ENCODE peak calls at places on chromosomes 12 and 14, in eight cellular contexts. Q, A, F, L, J, M, C and K are unnamed samples.

GRCh38 chr14:101256266-101256665 is 305.0 kb upstream of the DIO3 start:
- DNase-seq in C (no peak), A (no peak), F (no peak), L (no peak), Q (no peak), M (peak; percentile 6), J (no peak), K (peak; percentile 62)

GRCh38 chr14:63759454-63759853 is 31.6 kb upstream of the SGPP1 start:
- DNase-seq in C (no peak), F (no peak), L (no peak), M (no peak), A (no peak), Q (no peak), J (no peak), K (no peak)

GRCh38 chr12:106953352-106954260 is 2.1 kb upstream of the TMEM263 start:
- DNase-seq in Q (no peak), F (no peak), A (no peak), M (no peak), J (no peak), C (no peak), L (no peak), K (no peak)

GRCh38 chr12:26800347-26800746 is 32.6 kb downstream of the ITPR2 start:
- DNase-seq in C (no peak), F (no peak), Q (no peak), L (no peak), J (no peak), A (no peak), M (no peak), K (no peak)

GRCh38 chr12:116897476-116897875 is 13.3 kb upstream of the FBXW8 start:
- DNase-seq in Q (no peak), J (no peak), C (no peak), F (no peak), A (no peak), L (no peak), M (no peak), K (no peak)

GRCh38 chr14:81169711-81170103 is 51.1 kb downstream of the GTF2A1 start:
- DNase-seq in F (peak; percentile 31), A (peak; percentile 60), C (no peak), J (peak; percentile 70), M (peak; percentile 32), Q (peak; percentile 87), L (peak; percentile 77), K (no peak)

GRCh38 chr14:65975865-65976264 is 510.3 kb upstream of the CCDC196 start:
- DNase-seq in C (no peak), J (no peak), Q (no peak), A (no peak), L (no peak), M (no peak), F (no peak), K (no peak)

GRCh38 chr12:58341791-58342190 is 400.4 kb downstream of the ATP23 start:
- DNase-seq in Q (no peak), F (no peak), M (no peak), A (no peak), C (no peak), L (no peak), J (no peak), K (no peak)

GRCh38 chr14:65137648-65138317 is 35.5 kb upstream of the MAX start:
- DNase-seq in Q (no peak), L (no peak), A (no peak), M (no peak), C (no peak), F (no peak), J (no peak), K (no peak)

DNA sequence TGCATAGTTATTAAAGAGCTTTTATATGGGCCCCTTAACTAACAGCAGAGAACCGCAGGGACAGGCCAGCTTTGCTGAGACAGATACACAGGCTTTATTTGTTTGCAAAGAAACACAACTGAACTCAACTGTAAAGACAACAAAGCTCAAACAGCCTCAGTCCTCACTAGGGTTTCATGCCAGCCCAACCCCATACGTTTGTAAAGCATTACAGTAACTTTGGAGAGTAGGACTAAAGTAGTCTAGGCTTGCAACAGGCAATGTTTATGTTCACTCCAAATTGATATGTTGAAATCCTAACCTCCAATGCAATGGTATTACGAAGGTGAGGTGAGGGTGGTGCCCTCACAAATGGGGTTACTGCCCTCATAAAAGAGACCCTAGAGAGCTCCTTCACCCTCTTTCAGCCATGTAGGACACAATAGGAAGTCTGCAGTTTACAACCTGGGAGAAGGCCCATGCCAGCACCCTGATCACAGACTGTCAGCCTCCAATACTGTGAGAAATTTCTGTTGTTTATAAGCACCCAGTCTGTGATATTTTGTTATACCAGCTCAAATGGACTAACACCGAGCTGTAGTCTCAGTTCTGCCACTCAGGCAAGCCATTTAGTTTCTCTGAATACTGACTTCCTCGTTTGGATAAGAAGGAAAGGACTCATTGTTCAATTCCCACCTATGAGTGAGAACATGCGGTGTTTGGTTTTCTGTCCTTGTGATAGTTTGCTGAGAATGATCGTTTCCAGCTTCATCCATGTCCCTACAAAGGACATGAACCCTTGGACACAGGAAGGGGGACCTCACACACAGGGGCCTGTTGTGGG is 35.2 kb downstream of the PPM1H start:
- DNase-seq in C (no peak), Q (no peak), M (no peak), J (no peak), A (no peak), L (no peak), F (peak; percentile 55), K (no peak)
- H3K27ac ChIP-seq in C (no peak overlapping the region), Q (no peak overlapping the region), M (no peak overlapping the region), J (no peak overlapping the region), A (no peak overlapping the region), L (no peak overlapping the region), F (peak overlapping the region; percentile 62), K (no peak overlapping the region)

GRCh38 chr12:14257734-14258467 is 107.6 kb upstream of the ATF7IP start:
- DNase-seq in J (peak; percentile 94), A (peak; percentile 93), M (peak; percentile 68), L (peak; percentile 97), F (peak; percentile 93), C (peak; percentile 56), Q (peak; percentile 95), K (peak; percentile 96)

GRCh38 chr12:14256139-14256538 is 109.3 kb upstream of the ATF7IP start:
- DNase-seq in J (no peak), A (no peak), C (no peak), Q (no peak), L (no peak), F (no peak), M (no peak), K (no peak)

GRCh38 chr12:14258468-14258947 is 107.0 kb upstream of the ATF7IP start:
- DNase-seq in L (no peak), F (no peak), Q (no peak), A (no peak), M (no peak), C (no peak), J (no peak), K (no peak)

GRCh38 chr12:14256555-14257169 is 108.8 kb upstream of the ATF7IP start:
- DNase-seq in M (peak; percentile 42), F (peak; percentile 63), A (peak; percentile 74), Q (peak; percentile 90), C (no peak), J (peak; percentile 77), L (peak; percentile 87), K (no peak)

DNA sequence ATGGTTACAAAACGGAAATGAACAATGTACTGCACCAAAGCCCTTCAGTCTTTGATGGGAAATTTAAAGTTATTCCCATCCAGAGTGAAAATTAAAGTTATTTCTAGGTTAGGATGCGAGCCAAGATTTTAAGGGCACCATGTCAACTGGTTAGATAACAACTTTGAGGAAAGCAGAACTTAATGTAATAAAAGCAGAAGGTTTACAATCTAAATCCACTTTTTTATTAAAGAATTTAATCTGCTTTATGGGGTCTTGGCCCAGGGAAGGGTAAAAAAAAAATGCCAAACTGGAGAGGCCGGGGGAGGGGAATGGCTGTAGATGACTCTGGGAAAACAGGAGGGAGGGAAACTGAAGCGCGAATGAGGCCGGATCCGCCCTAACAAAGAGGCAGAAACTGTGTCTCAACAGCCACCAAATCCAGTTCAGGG is 108.2 kb upstream of the ATF7IP start:
- DNase-seq in L (no peak), F (no peak), M (no peak), Q (no peak), A (no peak), C (no peak), J (no peak), K (no peak)
- TF ChIP-seq POLR2AphosphoS5 in L (no peak), F (no peak), M (no peak), Q (peak; percentile 59), A (no peak), C (no peak), J (no peak), K (no peak)

GRCh38 chr12:132874175-132874574 is 13.2 kb downstream of the CHFR start:
- DNase-seq in A (no peak), Q (no peak), M (no peak), F (no peak), J (no peak), C (no peak), L (no peak), K (no peak)

GRCh38 chr12:132869551-132869950 is 17.9 kb downstream of the CHFR start:
- DNase-seq in L (no peak), Q (no peak), M (no peak), C (no peak), F (no peak), J (no peak), A (no peak), K (no peak)

GRCh38 chr12:132872975-132873421 is 14.4 kb downstream of the CHFR start:
- DNase-seq in L (no peak), M (no peak), C (no peak), Q (no peak), J (peak; percentile 23), A (no peak), F (no peak), K (no peak)

GRCh38 chr12:132873724-132874123 is 13.7 kb downstream of the CHFR start:
- DNase-seq in M (no peak), F (no peak), C (no peak), Q (no peak), L (no peak), A (no peak), J (no peak), K (no peak)

GRCh38 chr12:132872073-132872855 is 15.1 kb downstream of the CHFR start:
- DNase-seq in Q (no peak), J (no peak), L (no peak), A (no peak), C (no peak), M (no peak), F (no peak), K (no peak)
- H3K27ac ChIP-seq in Q (no peak overlapping the region), J (no peak overlapping the region), L (no peak overlapping the region), A (no peak overlapping the region), C (no peak overlapping the region), M (no peak overlapping the region), F (no peak overlapping the region), K (no peak overlapping the region)

GRCh38 chr12:5964913-5965900 is 20.1 kb upstream of the ANO2 start:
- DNase-seq in L (no peak), F (no peak), C (no peak), Q (no peak), A (no peak), M (no peak), J (no peak), K (peak; percentile 88)

GRCh38 chr12:5965950-5966383 is 20.9 kb upstream of the ANO2 start:
- DNase-seq in A (no peak), C (peak; percentile 15), L (no peak), J (peak; percentile 40), F (peak; percentile 36), M (peak; percentile 80), Q (no peak), K (peak; percentile 89)

GRCh38 chr12:5960783-5961182 is 15.7 kb upstream of the ANO2 start:
- DNase-seq in J (no peak), L (no peak), A (no peak), F (no peak), C (no peak), Q (no peak), M (no peak), K (peak; percentile 57)

GRCh38 chr12:5966486-5967095 is 21.5 kb upstream of the ANO2 start:
- DNase-seq in L (no peak), M (no peak), Q (no peak), J (no peak), F (no peak), A (no peak), C (no peak), K (peak; percentile 55)

GRCh38 chr12:5963515-5963914 is 18.5 kb upstream of the ANO2 start:
- DNase-seq in A (no peak), Q (no peak), J (no peak), M (no peak), C (no peak), F (no peak), L (no peak), K (peak; percentile 87)
- TF ChIP-seq POLR2AphosphoS5 in A (no peak), Q (no peak), J (no peak), M (no peak), C (no peak), F (no peak), L (no peak), K (no peak)